ENCODE peak calls at places on chromosomes 1 and 21, in four cellular contexts. P, Y, M and C are unnamed samples.

GRCh38 chr1:97243973-97244560 is 522.5 kb downstream of the PTBP2 start:
- DNase-seq in Y (peak), P (peak), M (no peak), C (no peak)

GRCh38 chr1:220928725-220929297 is 49.6 kb downstream of the HLX start:
- DNase-seq in Y (no peak), P (no peak), M (no peak), C (no peak)

GRCh38 chr1:231310391-231310934 is 27.2 kb downstream of the EXOC8 start:
- DNase-seq in M (no peak), P (no peak), Y (no peak), C (peak)

GRCh38 chr1:196205882-196206281 is 402.4 kb downstream of the KCNT2 start:
- DNase-seq in M (no peak), Y (no peak), P (no peak), C (no peak)

GRCh38 chr1:45929257-45929687 is 125.9 kb downstream of the MAST2 start:
- DNase-seq in M (no peak), P (peak), Y (peak), C (no peak)

GRCh38 chr1:31581821-31582810 is 5.8 kb downstream of the TINAGL1 start:
- DNase-seq in M (no peak), P (no peak), Y (no peak), C (no peak)

GRCh38 chr1:65946960-65947359 is 154.3 kb downstream of the PDE4B start:
- DNase-seq in P (no peak), M (no peak), Y (no peak), C (no peak)

GRCh38 chr1:232221790-232222499 is 408.0 kb downstream of the SIPA1L2 start:
- DNase-seq in P (peak), M (no peak), Y (peak), C (peak)

GRCh38 chr1:24003331-24003972 is 23.3 kb upstream of the SRSF10 start:
- DNase-seq in Y (peak), P (no peak), M (no peak), C (no peak)

GRCh38 chr1:115475901-115476300 is 137.9 kb upstream of the NGF start:
- DNase-seq in P (no peak), Y (no peak), M (no peak), C (no peak)

GRCh38 chr21:35178812-35179211 is 129.7 kb upstream of the RUNX1 start:
- DNase-seq in P (no peak), M (no peak), Y (no peak), C (no peak)

GRCh38 chr1:23793018-23793781 is 2.3 kb downstream of the LYPLA2 start:
- DNase-seq in P (no peak), M (peak), Y (peak), C (no peak)

GRCh38 chr1:197145451-197146029 is 929 bp downstream of the ASPM start:
- DNase-seq in P (no peak), M (no peak), Y (no peak), C (no peak)

GRCh38 chr1:98674075-98674781 is 12.7 kb downstream of the SNX7 start:
- DNase-seq in Y (no peak), M (no peak), P (no peak), C (no peak)

GRCh38 chr1:52404975-52405338 is 555 bp downstream of the PRPF38A start:
- DNase-seq in Y (no peak), M (no peak), P (no peak), C (no peak)

GRCh38 chr1:172638885-172639831 is 19.7 kb upstream of the FASLG start:
- DNase-seq in P (peak), Y (peak), M (no peak), C (no peak)

GRCh38 chr21:15976807-15977206 is 247.0 kb downstream of the USP25 start:
- DNase-seq in P (no peak), M (no peak), Y (peak), C (no peak)

GRCh38 chr1:206859082-206859491 is 6.3 kb upstream of the IL20 start:
- DNase-seq in P (no peak), M (no peak), Y (no peak), C (peak)

GRCh38 chr1:206856674-206857464 is 8.6 kb upstream of the IL20 start:
- DNase-seq in P (peak), M (no peak), Y (peak), C (peak)

GRCh38 chr1:206855863-206856262 is 9.6 kb upstream of the IL20 start:
- DNase-seq in M (no peak), Y (no peak), P (no peak), C (no peak)

GRCh38 chr1:206863266-206863665 is 2.2 kb upstream of the IL20 start:
- DNase-seq in Y (no peak), P (no peak), M (no peak), C (no peak)

GRCh38 chr1:206860165-206860564 is 5.3 kb upstream of the IL20 start:
- DNase-seq in P (no peak), Y (no peak), M (no peak), C (no peak)
- H3K4me3 ChIP-seq in P (no peak), Y (no peak), M (no peak), C (no peak)

GRCh38 chr1:6658359-6658758 is 33.7 kb downstream of the THAP3 start:
- DNase-seq in Y (no peak), M (no peak), P (no peak), C (no peak)
- TF ChIP-seq POLR2A in Y (no peak), M (no peak), P (no peak), C (no peak)

GRCh38 chr1:234980224-234980656 is 148.4 kb downstream of the TOMM20 start:
- DNase-seq in M (no peak), P (no peak), Y (no peak), C (no peak)
- H3K4me3 ChIP-seq in M (no peak), P (peak), Y (no peak), C (no peak)

DNA sequence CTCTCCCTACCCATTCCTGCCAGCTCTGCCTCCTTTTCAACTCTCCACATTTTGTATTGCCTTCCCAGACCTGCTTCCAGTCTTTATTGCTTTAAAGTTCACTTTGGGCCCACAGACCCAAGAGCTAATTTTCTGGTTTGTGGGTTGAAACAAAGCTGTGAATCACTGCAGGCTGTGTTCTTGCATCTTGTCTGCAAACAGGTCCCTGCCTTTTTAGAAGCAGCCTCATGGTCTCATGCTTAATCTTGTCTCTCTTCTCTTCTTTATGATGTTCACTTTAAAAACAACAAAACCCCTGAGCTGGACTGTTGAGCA is 3.8 kb downstream of the BTG2 start:
- DNase-seq in P (no peak), M (no peak), Y (no peak), C (no peak)
- TF ChIP-seq POLR2A in P (no peak), M (no peak), Y (no peak), C (no peak)

GRCh38 chr1:56190975-56191768 is 388.2 kb downstream of the PLPP3 start:
- DNase-seq in M (no peak), P (no peak), Y (peak), C (peak)
- H3K4me3 ChIP-seq in M (no peak), P (no peak), Y (no peak), C (no peak)

DNA sequence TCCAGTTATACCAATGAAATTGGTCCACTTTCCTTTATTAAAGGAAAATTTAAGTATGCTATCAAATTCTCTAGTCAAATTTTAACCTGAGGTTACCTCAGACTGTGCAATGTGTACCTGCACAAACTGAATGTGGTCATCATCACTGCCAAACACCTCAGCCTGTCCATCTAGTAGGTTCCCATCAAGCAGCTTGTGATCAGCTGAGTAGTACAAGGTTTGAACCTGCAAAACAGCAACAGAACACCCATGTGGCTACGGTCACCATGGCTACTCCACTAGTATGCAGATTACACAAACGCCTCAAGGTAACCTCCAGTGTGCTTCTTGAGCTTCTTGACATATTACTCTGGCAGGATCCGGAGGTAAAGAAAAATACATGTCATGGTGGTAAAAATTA is 11.6 kb downstream of the IVNS1ABP start:
- DNase-seq in Y (no peak), M (no peak), P (no peak), C (no peak)
- TF ChIP-seq POLR2A in Y (no peak), M (no peak), P (no peak), C (no peak)

GRCh38 chr1:58346076-58346435 is 200.5 kb downstream of the OMA1 start:
- DNase-seq in P (no peak), Y (no peak), M (no peak), C (no peak)
- H3K4me3 ChIP-seq in P (no peak), Y (no peak), M (no peak), C (no peak)

DNA sequence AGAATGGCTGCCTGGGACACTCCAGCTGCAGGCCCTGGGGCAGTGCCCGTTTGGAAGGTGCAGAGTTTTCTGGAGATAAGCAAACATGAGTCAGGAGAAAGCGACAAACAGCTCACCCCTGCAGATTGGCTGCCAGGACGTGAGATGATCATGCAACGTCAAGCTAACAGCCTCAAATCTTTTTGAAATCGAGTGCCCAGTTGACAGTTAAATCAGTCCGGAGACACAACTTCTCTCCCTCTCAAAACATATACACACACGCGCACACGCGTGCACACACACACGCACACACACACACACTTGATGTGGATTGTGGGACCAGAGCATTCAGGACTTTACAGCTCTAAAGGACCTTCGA is 49.4 kb downstream of the TENT5C start:
- DNase-seq in P (no peak), Y (peak), M (peak), C (no peak)
- TF ChIP-seq POLR2A in P (no peak), Y (no peak), M (no peak), C (no peak)

DNA sequence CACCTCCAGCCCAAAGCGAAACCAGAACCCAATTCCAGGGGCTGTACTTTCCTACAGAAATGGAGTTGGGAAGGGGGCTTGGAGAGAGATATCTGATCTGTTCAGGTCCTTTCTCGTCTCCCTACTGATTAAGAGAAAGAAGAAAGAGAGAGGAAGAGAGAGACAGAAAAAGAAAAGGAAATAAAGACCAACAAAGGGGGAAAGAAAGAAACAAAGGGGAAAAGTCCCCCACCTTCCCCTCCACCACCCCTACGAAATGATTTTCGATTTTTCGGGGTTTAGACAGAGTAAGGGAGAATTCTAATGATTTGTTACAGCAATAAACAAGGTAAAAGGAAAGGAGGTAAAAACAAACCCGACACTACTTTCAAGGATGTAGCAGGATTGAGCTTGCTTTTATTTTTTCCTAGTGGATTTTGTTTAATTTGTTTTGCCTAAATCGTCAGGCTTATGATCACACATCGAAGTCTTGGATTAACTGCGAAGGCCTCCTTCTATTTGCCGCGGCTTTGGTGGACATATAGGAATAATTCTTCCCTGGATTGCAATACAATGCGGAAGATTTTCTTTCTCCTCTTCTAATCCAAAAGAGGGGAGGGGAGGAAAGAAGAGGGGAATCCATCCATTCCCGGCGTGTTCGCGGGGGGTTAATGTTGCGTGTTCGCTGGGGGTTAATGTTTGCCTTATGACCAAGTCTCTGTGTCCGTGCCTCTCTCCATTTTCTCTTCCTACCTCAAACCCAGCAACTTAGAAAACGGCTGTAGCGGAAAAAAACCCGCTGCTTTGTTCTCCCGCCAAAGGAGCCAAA is 1.9 kb downstream of the TAL1 start:
- DNase-seq in M (no peak), Y (no peak), P (no peak), C (peak)
- H3K4me3 ChIP-seq in M (peak), Y (no peak), P (no peak), C (no peak)

DNA sequence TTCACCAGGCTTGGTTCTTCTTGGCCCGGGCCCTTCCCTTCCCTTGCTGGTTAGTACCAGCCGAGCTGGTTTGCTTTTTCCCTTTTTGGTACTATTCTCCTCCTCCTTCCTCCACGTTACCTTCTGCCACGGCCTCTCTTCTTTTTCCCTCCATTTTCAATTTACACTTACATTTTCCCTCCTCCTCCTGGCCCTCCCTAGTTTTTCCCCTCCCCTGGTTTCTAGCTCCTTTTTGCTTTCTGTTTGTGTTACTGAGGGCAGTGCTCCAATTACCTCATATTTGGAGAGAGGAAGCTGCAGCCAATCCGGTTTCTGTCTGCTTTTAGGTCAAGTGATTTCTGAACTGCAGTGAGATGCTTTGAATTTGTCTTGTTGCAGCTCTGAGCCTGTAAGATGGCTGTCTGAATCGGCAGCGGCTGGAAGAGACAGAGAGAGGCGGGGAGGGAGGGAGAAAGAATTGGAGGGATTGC is 63.7 kb downstream of the MACF1 start:
- DNase-seq in Y (no peak), M (no peak), P (no peak), C (peak)
- TF ChIP-seq POLR2A in Y (no peak), M (no peak), P (no peak), C (no peak)